ENCODE peak calls at places on chromosomes 16 and 17, in six cellular contexts. D, B, Y, E, Q and R are unnamed samples.

GRCh38 chr16:8665529-8665928 is 8.9 kb upstream of the ABAT start:
- DNase-seq in Q (no peak), B (no peak), D (no peak), Y (no peak), E (no peak), R (peak; percentile 47)

GRCh38 chr16:31052131-31052530 is 18.8 kb downstream of the STX4 start:
- DNase-seq in D (peak; percentile 28), B (no peak), E (no peak), Y (peak; percentile 72), Q (peak; percentile 45), R (no peak)

GRCh38 chr16:85401370-85401916 is 211.7 kb upstream of the GSE1 start:
- DNase-seq in Q (no peak), Y (no peak), B (peak; percentile 42), D (no peak), E (no peak), R (no peak)

GRCh38 chr16:1746693-1747195 is 24.6 kb downstream of the NME3 start:
- DNase-seq in E (no peak), B (no peak), Y (no peak), Q (no peak), D (no peak), R (no peak)

GRCh38 chr17:72602517-72603345 is 481.9 kb downstream of the SOX9 start:
- DNase-seq in Q (no peak), D (no peak), Y (peak; percentile 72), B (peak; percentile 53), E (no peak), R (peak; percentile 61)

GRCh38 chr16:17369441-17369951 is 101.3 kb downstream of the XYLT1 start:
- DNase-seq in Q (no peak), D (no peak), B (no peak), Y (no peak), E (peak; percentile 53), R (no peak)

GRCh38 chr17:7215652-7216139 is 3.9 kb downstream of the DLG4 start:
- DNase-seq in B (no peak), E (no peak), Q (no peak), Y (no peak), D (peak; percentile 40), R (no peak)

GRCh38 chr16:26765087-26765486 is 301.6 kb upstream of the C16orf82 start:
- DNase-seq in D (peak; percentile 28), Q (peak; percentile 13), E (no peak), Y (no peak), B (peak; percentile 49), R (no peak)

GRCh38 chr17:76458580-76459490 is 5.9 kb upstream of the UBE2O start:
- DNase-seq in Y (peak; percentile 57), D (peak; percentile 83), E (no peak), B (peak; percentile 83), Q (peak; percentile 71), R (peak; percentile 52)

GRCh38 chr17:75352079-75352569 is 53.4 kb downstream of the GRB2 start:
- DNase-seq in E (no peak), Q (no peak), Y (no peak), D (peak; percentile 43), B (peak; percentile 57), R (peak; percentile 38)

GRCh38 chr17:83105512-83105911 is 26.1 kb downstream of the METRNL start:
- DNase-seq in Y (no peak), E (no peak), Q (no peak), D (no peak), B (no peak), R (no peak)

GRCh38 chr16:87658564-87659225 is 56.4 kb downstream of the JPH3 start:
- DNase-seq in Q (no peak), E (no peak), Y (no peak), D (no peak), B (no peak), R (no peak)

GRCh38 chr17:74295625-74296547 is 21.9 kb downstream of the DNAI2 start:
- DNase-seq in E (no peak), Q (no peak), B (no peak), Y (no peak), D (peak; percentile 74), R (no peak)

GRCh38 chr17:75500419-75501216 is 14.7 kb downstream of the CASKIN2 start:
- DNase-seq in E (no peak), Q (no peak), B (no peak), Y (no peak), D (no peak), R (no peak)

GRCh38 chr17:64728041-64728695 is 66.1 kb upstream of the SMURF2 start:
- DNase-seq in Q (no peak), B (no peak), D (no peak), Y (no peak), E (no peak), R (no peak)

GRCh38 chr17:9212376-9213310 is 191.3 kb downstream of the NTN1 start:
- DNase-seq in B (no peak), E (no peak), Q (no peak), Y (no peak), D (no peak), R (no peak)

GRCh38 chr16:14013571-14014283 is 57.4 kb upstream of the MRTFB start:
- DNase-seq in Q (peak; percentile 77), B (no peak), Y (no peak), E (no peak), D (no peak), R (no peak)
- H3K9ac ChIP-seq in Q (peak overlapping the region; percentile 2), B (no peak overlapping the region), Y (no peak overlapping the region), E (no peak overlapping the region), D (no peak overlapping the region), R (no peak overlapping the region)

DNA sequence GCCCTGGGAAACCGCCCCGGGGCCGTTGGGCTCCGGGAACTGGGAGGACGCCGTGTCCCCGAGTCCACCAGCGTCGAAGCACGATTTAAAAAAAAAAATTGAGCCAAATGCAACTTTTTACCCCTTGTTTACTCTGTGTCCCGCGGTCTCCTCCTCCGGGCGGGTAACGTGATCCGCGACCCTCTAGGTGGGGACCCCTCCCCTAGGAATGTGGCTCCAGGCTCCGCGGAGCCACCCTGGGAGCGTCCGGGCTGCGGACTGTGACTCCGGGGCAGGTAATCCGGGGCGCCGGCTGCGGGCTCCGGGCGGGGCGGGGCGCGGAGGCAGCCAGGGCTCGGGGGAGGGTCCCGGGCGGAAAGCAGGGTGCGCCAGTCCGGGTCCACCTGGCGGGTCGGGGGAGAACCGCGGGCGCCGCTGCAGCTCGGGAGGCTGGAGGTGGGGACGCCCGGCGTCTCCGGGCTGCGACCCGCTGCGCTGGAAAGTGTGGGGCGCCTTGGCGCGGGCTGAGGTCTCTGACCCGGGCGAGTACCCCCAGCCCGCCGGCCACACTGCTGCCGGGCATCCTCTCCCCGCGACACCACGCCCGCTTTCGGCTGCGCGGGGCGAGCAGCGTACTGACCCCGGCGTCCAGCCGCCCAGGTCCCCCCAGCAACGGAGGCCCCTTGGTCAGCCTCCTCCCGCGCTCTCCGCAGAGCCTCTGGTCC is 850 bp upstream of the HELZ start:
- DNase-seq in E (no peak), Q (peak; percentile 81), D (peak; percentile 51), B (no peak), Y (no peak), R (peak; percentile 59)
- TF ChIP-seq ZNF274 in E (no peak), Q (no peak), D (no peak), B (no peak), Y (no peak), R (no peak)

DNA sequence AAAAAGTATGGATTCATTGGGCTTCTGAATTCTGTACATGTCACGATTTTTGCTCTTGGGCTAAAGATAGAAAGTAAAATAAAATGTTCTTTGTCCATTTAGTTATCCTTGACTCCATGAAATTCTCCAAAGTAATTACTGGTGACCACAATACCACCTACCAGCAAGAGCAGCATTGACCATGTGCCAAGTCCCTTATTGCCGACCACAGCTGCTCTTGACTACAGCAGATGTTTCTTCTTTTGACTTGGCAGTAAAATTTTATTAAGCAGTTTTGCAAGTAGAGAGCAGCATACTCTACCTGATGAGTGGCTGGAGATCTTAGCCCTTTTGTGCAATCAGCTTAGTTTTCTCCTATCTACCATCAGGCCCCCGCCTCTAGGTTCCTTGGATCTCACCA is 152.2 kb upstream of the TBX2 start:
- DNase-seq in D (no peak), E (no peak), Y (no peak), B (no peak), Q (no peak), R (no peak)
- H3K9ac ChIP-seq in D (no peak overlapping the region), E (no peak overlapping the region), Y (no peak overlapping the region), B (no peak overlapping the region), Q (no peak overlapping the region), R (no peak overlapping the region)

GRCh38 chr16:81511371-81511770 is 66.8 kb downstream of the CMIP start:
- DNase-seq in Q (peak; percentile 86), Y (peak; percentile 28), E (no peak), D (no peak), B (no peak), R (no peak)
- TF ChIP-seq ZNF274 in Q (no peak), Y (no peak), E (no peak), D (no peak), B (no peak), R (no peak)